ENCODE peak calls at places on chromosomes 5 and 9, in five cellular contexts. X, Q, B, A and Z are unnamed samples.

GRCh38 chr5:28523887-28524637 is 1485.7 kb upstream of the CDH9 start:
- DNase-seq in B (no peak), A (peak; percentile 69), Q (no peak), X (no peak), Z (no peak)

GRCh38 chr5:174708466-174709207 is 15.7 kb upstream of the MSX2 start:
- DNase-seq in X (no peak), B (no peak), Q (no peak), A (no peak), Z (no peak)

GRCh38 chr5:76426391-76426802 is 23.3 kb downstream of the IQGAP2 start:
- DNase-seq in B (no peak), X (no peak), A (no peak), Q (no peak), Z (no peak)

GRCh38 chr9:131610231-131610761 is 65.0 kb downstream of the PRRT1B start:
- DNase-seq in B (peak; percentile 44), Q (no peak), A (no peak), X (peak; percentile 48), Z (no peak)

GRCh38 chr5:106418196-106418595 is 1252.5 kb downstream of the EFNA5 start:
- DNase-seq in Q (no peak), A (no peak), B (no peak), X (no peak), Z (no peak)

GRCh38 chr9:121826711-121827110 is 175.3 kb downstream of the DAB2IP start:
- DNase-seq in Q (no peak), B (peak; percentile 12), X (no peak), A (no peak), Z (no peak)

GRCh38 chr9:131398204-131398603 is 4.3 kb downstream of the PRRC2B start:
- DNase-seq in Q (peak; percentile 43), A (no peak), X (no peak), B (no peak), Z (no peak)

GRCh38 chr5:167947312-167947711 is 344.1 kb upstream of the WWC1 start:
- DNase-seq in B (no peak), A (no peak), Q (no peak), X (peak; percentile 30), Z (no peak)

GRCh38 chr9:127169507-127169883 is 47.1 kb upstream of the ANGPTL2 start:
- DNase-seq in Q (no peak), B (no peak), A (no peak), X (no peak), Z (no peak)

GRCh38 chr5:110872963-110873362 is 134.2 kb downstream of the SLC25A46 start:
- DNase-seq in B (no peak), Q (no peak), A (no peak), X (no peak), Z (no peak)

GRCh38 chr5:90226433-90227099 is 183.0 kb downstream of the CETN3 start:
- DNase-seq in A (no peak), B (no peak), X (no peak), Q (no peak), Z (no peak)

GRCh38 chr9:107870221-107870620 is 380.7 kb upstream of the KLF4 start:
- DNase-seq in X (no peak), A (no peak), B (no peak), Q (no peak), Z (no peak)

GRCh38 chr9:82961504-82962125 is 101.3 kb downstream of the RASEF start:
- DNase-seq in B (peak; percentile 52), X (peak; percentile 62), Q (peak; percentile 32), A (peak; percentile 85), Z (peak; percentile 88)

GRCh38 chr5:142179776-142180387 is 71.3 kb downstream of the NDFIP1 start:
- DNase-seq in X (no peak), A (peak; percentile 17), Q (no peak), B (no peak), Z (no peak)

GRCh38 chr9:133428579-133429215 is 6.5 kb downstream of the ADAMTS13 start:
- DNase-seq in Q (no peak), X (no peak), A (peak; percentile 25), B (no peak), Z (no peak)